ENCODE peak calls at places on chromosomes 12 and 14, in four cellular contexts. N is astrocyte of the spinal cord, B is HCT116, C is IMR-90. R is an unnamed sample.
A peak's percentile ranks its signal among the peaks of the same experiment; 100 is the strongest.

GRCh38 chr14:72892103-72892878 is 1.6 kb downstream of the DPF3 start:
- DNase-seq in N (peak; percentile 55), B (no peak), C (peak; percentile 43), R (peak; percentile 55)

GRCh38 chr12:40684986-40685385 is 7.3 kb upstream of the CNTN1 start:
- DNase-seq in N (no peak), B (no peak), C (no peak), R (no peak)

GRCh38 chr14:92493492-92493891 is 20.1 kb upstream of the RIN3 start:
- DNase-seq in N (no peak), B (no peak), C (no peak), R (no peak)

GRCh38 chr12:52211716-52212585 is 20.1 kb upstream of the KRT80 start:
- DNase-seq in N (no peak), B (no peak), C (no peak), R (no peak)

GRCh38 chr14:28695109-28695508 is 71.5 kb upstream of the FOXG1 start:
- DNase-seq in N (no peak), B (no peak), C (no peak), R (no peak)

GRCh38 chr12:119843100-119843499 is 34.0 kb downstream of the CIT start:
- DNase-seq in N (peak; percentile 64), B (no peak), C (peak; percentile 23), R (peak; percentile 67)

GRCh38 chr14:51873221-51873893 is 12.9 kb downstream of the GNG2 start:
- DNase-seq in N (peak; percentile 95), B (peak; percentile 24), C (peak; percentile 98), R (peak; percentile 75)

GRCh38 chr12:85280984-85281946 is 1.2 kb downstream of the ALX1 start:
- DNase-seq in N (peak; percentile 33), B (no peak), C (no peak), R (peak; percentile 11)

GRCh38 chr12:105980048-105980447 is 158.7 kb downstream of the NUAK1 start:
- DNase-seq in N (no peak), B (no peak), C (no peak), R (no peak)

GRCh38 chr12:107447336-107447735 is 238.3 kb upstream of the PWP1 start:
- DNase-seq in N (no peak), B (no peak), C (no peak), R (no peak)

GRCh38 chr12:45148017-45148416 is 67.9 kb upstream of the ANO6 start:
- DNase-seq in N (no peak), B (no peak), C (no peak), R (no peak)

GRCh38 chr14:94473666-94474410 is 2.2 kb downstream of the SERPINA9 start:
- DNase-seq in N (no peak), B (no peak), C (no peak), R (peak; percentile 3)

GRCh38 chr12:49553512-49554088 is 14.3 kb downstream of the MCRS1 start:
- DNase-seq in N (peak; percentile 17), B (peak; percentile 45), C (no peak), R (no peak)

GRCh38 chr14:103133213-103134140 is 10.2 kb downstream of the TNFAIP2 start:
- DNase-seq in N (no peak), B (no peak), C (no peak), R (no peak)

GRCh38 chr12:39605996-39606395 is 13.6 kb downstream of the ABCD2 start:
- DNase-seq in N (peak; percentile 62), B (peak; percentile 59), C (no peak), R (no peak)

GRCh38 chr14:50599700-50600444 is 39.9 kb downstream of the ATL1 start:
- DNase-seq in N (peak; percentile 63), B (peak; percentile 38), C (peak; percentile 60), R (peak; percentile 73)

GRCh38 chr12:106585237-106585834 is 2.5 kb downstream of the RFX4 start:
- DNase-seq in N (no peak), B (no peak), C (no peak), R (no peak)

GRCh38 chr14:22598896-22599244 is 770 bp downstream of the ABHD4 start:
- DNase-seq in N (peak; percentile 59), B (peak; percentile 16), C (peak; percentile 71), R (peak; percentile 73)

GRCh38 chr12:122893208-122894151 is 2.4 kb downstream of the VPS37B start:
- DNase-seq in N (no peak), B (no peak), C (no peak), R (no peak)

GRCh38 chr14:51236314-51236713 is 3.7 kb upstream of the TMX1 start:
- DNase-seq in N (no peak), B (no peak), C (peak; percentile 47), R (peak; percentile 19)

GRCh38 chr14:83217492-83217891 is 1683.8 kb upstream of the SEL1L start:
- DNase-seq in N (peak; percentile 48), B (no peak), C (peak; percentile 96), R (peak; percentile 0)

DNA sequence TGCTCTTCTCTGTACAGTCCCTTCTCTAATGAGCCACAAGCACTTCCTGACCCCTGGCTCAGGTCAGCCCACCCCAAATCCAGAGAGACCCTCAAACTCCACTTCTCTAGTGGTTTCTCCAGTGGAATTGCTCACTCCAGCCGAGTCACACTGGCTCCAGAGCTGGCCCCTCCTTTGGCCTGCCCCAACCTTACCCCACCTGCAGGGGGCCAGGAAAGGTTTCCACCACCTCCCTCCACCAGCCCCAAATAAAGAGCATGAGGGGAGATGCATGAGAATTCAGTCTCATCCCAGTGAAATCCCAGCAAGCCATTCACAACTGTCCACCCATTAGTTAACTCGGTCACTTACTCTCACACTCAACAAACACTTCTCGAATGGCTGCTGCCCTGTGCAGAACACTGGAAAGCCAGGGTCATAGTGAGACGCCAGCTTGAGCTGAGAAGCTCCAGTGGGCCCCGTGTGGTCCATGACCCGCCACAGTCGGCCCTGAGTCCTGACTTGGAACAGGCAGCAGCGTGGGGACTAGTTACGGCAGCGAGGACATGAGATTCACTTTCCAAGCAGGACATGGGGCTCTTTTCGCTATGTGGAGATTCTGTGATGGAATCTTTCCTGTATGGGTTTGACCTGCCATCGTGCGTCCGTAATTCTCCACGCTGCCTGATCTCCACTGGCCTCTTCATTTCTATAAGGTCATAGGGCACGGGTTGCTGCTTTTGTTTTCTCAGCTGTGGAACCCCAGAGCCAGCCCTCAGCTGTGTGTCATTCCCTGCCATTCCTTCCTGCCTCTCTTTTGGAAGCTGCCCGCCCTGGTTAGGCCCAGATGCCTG is 44.2 kb downstream of the SLC6A12 start:
- DNase-seq in N (no peak), B (no peak), C (no peak), R (no peak)
- TF ChIP-seq CTCF in N (peak; percentile 27), B (no peak), C (peak; percentile 12), R (no peak)

GRCh38 chr12:124675881-124676688 is 108.7 kb upstream of the NCOR2 start:
- DNase-seq in N (no peak), B (no peak), C (peak; percentile 71), R (peak; percentile 56)
- H3K4me3 ChIP-seq in N (no peak overlapping the region), B (no peak overlapping the region), C (no peak overlapping the region), R (no peak overlapping the region)

DNA sequence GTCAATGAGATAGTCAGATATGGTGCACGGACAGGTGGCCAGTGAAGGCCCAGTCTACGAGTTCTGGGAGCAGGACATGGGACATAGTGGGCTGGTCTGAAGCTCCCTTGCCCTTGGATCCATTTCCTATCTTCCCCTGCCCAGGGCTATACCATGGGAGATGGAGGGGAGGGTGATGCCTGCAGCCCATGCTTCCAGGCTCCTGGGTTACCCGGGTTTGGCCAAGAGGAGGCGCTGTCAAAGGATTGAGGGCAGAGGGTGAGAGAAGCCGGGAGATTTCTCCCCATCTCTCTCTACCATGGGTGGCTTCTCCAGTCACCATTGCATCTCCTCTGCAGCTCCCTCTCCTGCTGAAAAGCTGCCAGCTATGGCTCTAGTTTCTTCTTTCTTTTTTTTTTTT is 52.8 kb upstream of the LHX5 start:
- DNase-seq in N (no peak), B (no peak), C (no peak), R (no peak)
- TF ChIP-seq CTCF in N (no peak), B (no peak), C (no peak), R (no peak)

DNA sequence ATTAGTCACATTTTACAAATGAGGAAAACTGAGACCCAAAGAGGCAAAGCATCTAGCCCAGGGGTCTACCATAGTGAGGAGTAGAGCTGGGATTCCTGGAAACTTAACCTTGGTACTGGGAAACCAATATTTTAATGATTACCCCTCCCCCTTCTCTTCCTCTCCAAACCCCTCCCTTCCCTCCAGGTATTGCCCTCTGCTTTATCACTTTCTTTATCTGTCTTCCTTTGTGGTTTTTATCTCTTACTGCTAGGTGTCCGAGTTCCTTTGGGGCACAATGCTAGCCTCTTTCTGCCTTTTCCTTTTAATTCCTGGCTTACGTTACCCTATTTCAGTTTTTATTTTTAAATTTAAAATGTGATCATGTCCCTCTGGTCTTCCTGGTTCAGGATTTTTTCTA is 2.8 kb downstream of the GABARAPL1 start:
- DNase-seq in N (no peak), B (no peak), C (no peak), R (no peak)
- H3K4me3 ChIP-seq in N (no peak overlapping the region), B (no peak overlapping the region), C (peak overlapping the region; percentile 89), R (peak overlapping the region; percentile 7)

DNA sequence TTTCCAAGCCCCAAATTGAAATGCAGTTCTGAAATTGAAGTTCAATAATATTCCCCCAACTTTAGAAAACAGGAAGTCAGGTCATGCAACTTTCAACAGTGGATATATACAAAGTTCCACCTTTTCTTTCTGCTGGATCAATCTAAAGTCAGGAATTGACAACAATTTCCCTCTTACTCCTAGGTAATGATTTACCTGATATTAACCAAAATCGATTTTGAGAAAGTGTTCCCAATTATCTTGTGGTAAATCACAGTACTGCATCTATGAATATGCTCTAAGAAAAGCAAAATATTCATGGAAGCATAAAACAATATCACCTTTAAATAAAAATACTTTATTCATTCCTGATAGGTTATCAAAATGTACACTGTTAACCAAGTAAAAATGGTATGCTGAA is 28.4 kb downstream of the BDKRB1 start:
- DNase-seq in N (no peak), B (no peak), C (no peak), R (no peak)
- TF ChIP-seq CTCF in N (no peak), B (no peak), C (no peak), R (no peak)

GRCh38 chr12:903055-903454 is 46.4 kb downstream of the RAD52 start:
- DNase-seq in N (no peak), B (no peak), C (no peak), R (no peak)
- H3K4me3 ChIP-seq in N (no peak overlapping the region), B (no peak overlapping the region), C (no peak overlapping the region), R (no peak overlapping the region)